ENCODE peak calls at places on chromosome 3, in eight cellular contexts. K, O, P, R, D, Q, S and Z are unnamed samples. For H3K36me3, the result is how much of the 10 kb centered on the place peaks cover.

GRCh38 chr3:16399473-16399872 is 114.0 kb downstream of the RFTN1 start:
- DNase-seq in P (peak), Q (no peak), K (peak), D (no peak), S (peak), R (no peak), O (no peak), Z (no peak)

GRCh38 chr3:125069452-125069851 is 13.7 kb upstream of the HEG1 start:
- DNase-seq in R (no peak), D (no peak), S (no peak), Q (no peak), K (no peak), P (no peak), O (no peak), Z (no peak)

GRCh38 chr3:144314946-144315345 is 343.3 kb downstream of the DIPK2A start:
- DNase-seq in Q (no peak), D (no peak), P (no peak), S (no peak), K (no peak), O (no peak), R (no peak), Z (no peak)

GRCh38 chr3:194736896-194737600 is 51.4 kb downstream of the FAM43A start:
- DNase-seq in D (no peak), S (no peak), P (no peak), Q (no peak), K (no peak), O (no peak), R (no peak), Z (no peak)

GRCh38 chr3:67601919-67602608 is 52.3 kb downstream of the SUCLG2 start:
- DNase-seq in K (no peak), S (no peak), D (no peak), R (no peak), O (no peak), Q (no peak), P (no peak), Z (no peak)

GRCh38 chr3:119598410-119599098 is 869 bp downstream of the PLA1A start:
- DNase-seq in S (no peak), D (no peak), P (no peak), K (no peak), O (no peak), R (no peak), Q (no peak), Z (no peak)

GRCh38 chr3:37763338-37763737 is 98.3 kb upstream of the CTDSPL start:
- DNase-seq in Q (no peak), S (no peak), K (no peak), O (no peak), D (no peak), R (no peak), P (no peak), Z (no peak)

GRCh38 chr3:61890167-61890566 is 328.8 kb downstream of the PTPRG start:
- DNase-seq in P (no peak), Q (no peak), O (no peak), D (no peak), R (no peak), K (no peak), S (no peak), Z (no peak)

GRCh38 chr3:142962520-142963265 is 781 bp downstream of the PAQR9 start:
- DNase-seq in D (no peak), K (no peak), O (no peak), Q (no peak), S (peak), R (no peak), P (no peak), Z (no peak)

GRCh38 chr3:162142511-162142910 is 645.9 kb downstream of the OTOL1 start:
- DNase-seq in S (no peak), P (no peak), D (no peak), R (no peak), K (peak), O (no peak), Q (no peak), Z (no peak)

GRCh38 chr3:32825601-32826375 is 8.0 kb downstream of the TRIM71 start:
- DNase-seq in S (no peak), K (no peak), P (no peak), D (no peak), R (no peak), O (no peak), Q (no peak), Z (no peak)

GRCh38 chr3:134337511-134338200 is 36.6 kb downstream of the AMOTL2 start:
- DNase-seq in O (no peak), P (peak), K (no peak), Q (peak), D (no peak), S (no peak), R (no peak), Z (peak)

GRCh38 chr3:165742351-165742750 is 94.9 kb downstream of the BCHE start:
- DNase-seq in P (no peak), O (no peak), S (no peak), Q (no peak), D (no peak), K (peak), R (no peak), Z (no peak)

GRCh38 chr3:35422826-35423601 is 216.3 kb upstream of the ARPP21 start:
- DNase-seq in O (no peak), Q (no peak), S (no peak), K (no peak), R (no peak), P (no peak), D (no peak), Z (no peak)

GRCh38 chr3:100709840-100710235 is 544 bp downstream of the TFG start:
- DNase-seq in Q (peak), R (peak), P (peak), K (peak), O (peak), D (peak), S (peak), Z (peak)

GRCh38 chr3:186760883-186761447 is 22.4 kb upstream of the EIF4A2 start:
- DNase-seq in S (no peak), K (no peak), Q (no peak), O (no peak), R (no peak), D (no peak), P (no peak), Z (no peak)

GRCh38 chr3:172217877-172218276 is 178.5 kb downstream of the FNDC3B start:
- DNase-seq in S (no peak), O (no peak), Q (no peak), D (no peak), P (no peak), R (no peak), K (no peak), Z (no peak)

GRCh38 chr3:135325726-135326245 is 530.7 kb downstream of the EPHB1 start:
- DNase-seq in R (no peak), K (no peak), D (no peak), S (peak), Q (no peak), O (peak), P (no peak), Z (no peak)

GRCh38 chr3:1421577-1421976 is 328.8 kb downstream of the CNTN6 start:
- DNase-seq in O (no peak), K (no peak), S (no peak), P (no peak), Q (no peak), D (no peak), R (no peak), Z (no peak)

GRCh38 chr3:196661400-196661799 is 21.9 kb downstream of the NRROS start:
- DNase-seq in R (no peak), D (no peak), K (no peak), Q (no peak), O (no peak), S (no peak), P (peak), Z (no peak)

GRCh38 chr3:77626157-77626556 is 586.3 kb downstream of the ROBO2 start:
- DNase-seq in Q (no peak), O (no peak), S (no peak), D (no peak), K (no peak), R (no peak), P (no peak), Z (no peak)

GRCh38 chr3:88149146-88149515 is 628 bp upstream of the C3orf38 start:
- DNase-seq in P (peak), R (no peak), S (peak), D (no peak), Q (no peak), O (no peak), K (peak), Z (no peak)

GRCh38 chr3:46933261-46933660 is 43.3 kb downstream of the CCDC12 start:
- DNase-seq in Q (peak), O (peak), D (no peak), K (no peak), R (no peak), P (no peak), S (no peak), Z (peak)

GRCh38 chr3:46934067-46934466 is 42.5 kb downstream of the CCDC12 start:
- DNase-seq in P (no peak), R (no peak), K (no peak), O (peak), Q (peak), D (no peak), S (no peak), Z (no peak)

GRCh38 chr3:46930945-46931403 is 45.6 kb downstream of the CCDC12 start:
- DNase-seq in Q (peak), O (peak), S (no peak), R (no peak), P (no peak), K (no peak), D (no peak), Z (peak)

GRCh38 chr3:46931631-46932441 is 44.7 kb downstream of the CCDC12 start:
- DNase-seq in S (no peak), R (no peak), D (no peak), O (peak), Q (peak), P (no peak), K (no peak), Z (peak)

DNA sequence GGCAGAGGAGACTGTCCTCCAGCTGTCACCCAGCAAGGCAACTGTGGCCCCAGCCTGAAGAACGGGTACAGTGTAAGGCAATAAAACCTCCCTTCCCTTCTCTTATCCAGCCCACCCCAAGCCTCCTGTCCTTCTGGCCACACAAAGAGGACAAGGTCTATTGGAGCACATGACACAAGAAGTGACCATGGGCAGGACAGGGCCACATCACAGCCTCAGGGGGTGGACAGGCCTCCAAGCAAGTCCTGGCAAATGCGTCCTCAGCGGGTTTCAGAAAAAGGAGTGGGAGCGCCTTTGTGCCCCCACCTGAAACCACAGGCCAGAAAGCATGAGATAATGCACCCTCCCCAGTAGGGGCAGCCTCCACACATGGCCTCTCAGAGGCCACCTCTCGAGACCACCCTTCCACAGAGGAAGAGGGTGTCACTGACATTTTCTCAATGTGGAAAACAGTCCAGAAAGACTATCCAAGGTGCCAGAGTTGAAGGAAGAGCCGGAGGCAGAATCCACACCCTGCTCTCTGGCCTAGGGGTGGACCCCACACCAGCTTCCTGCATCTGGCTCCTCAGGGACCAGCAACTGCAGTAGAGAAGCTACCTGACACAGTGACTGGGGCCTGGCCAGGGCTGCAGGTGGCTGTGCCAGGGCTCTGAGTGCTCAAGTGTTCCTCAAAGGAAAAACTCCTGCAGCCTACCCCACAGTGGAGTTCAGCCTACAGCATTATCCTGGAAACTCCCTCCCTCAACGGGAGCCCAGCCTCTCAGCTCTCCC is 43.9 kb downstream of the CCDC12 start:
- DNase-seq in K (no peak), S (no peak), R (no peak), Q (peak), O (peak), D (no peak), P (no peak), Z (no peak)
- H3K36me3 ChIP-seq in K (under half), S (under half), R (under half), Q (under half), O (under half), D (under half), P (under half), Z (under half)

GRCh38 chr3:48963591-48963990 is 26.4 kb upstream of the P4HTM start:
- DNase-seq in S (no peak), R (no peak), P (no peak), D (no peak), K (no peak), O (no peak), Q (no peak), Z (no peak)
- H3K36me3 ChIP-seq in S (half or more), R (under half), P (under half), D (under half), K (under half), O (under half), Q (half or more), Z (under half)

GRCh38 chr3:66572090-66572632 is 71.3 kb upstream of the LRIG1 start:
- DNase-seq in K (no peak), R (no peak), S (peak), D (peak), P (peak), O (no peak), Q (no peak), Z (no peak)
- H3K36me3 ChIP-seq in K (under half), R (under half), S (under half), D (under half), P (under half), O (under half), Q (under half), Z (under half)

DNA sequence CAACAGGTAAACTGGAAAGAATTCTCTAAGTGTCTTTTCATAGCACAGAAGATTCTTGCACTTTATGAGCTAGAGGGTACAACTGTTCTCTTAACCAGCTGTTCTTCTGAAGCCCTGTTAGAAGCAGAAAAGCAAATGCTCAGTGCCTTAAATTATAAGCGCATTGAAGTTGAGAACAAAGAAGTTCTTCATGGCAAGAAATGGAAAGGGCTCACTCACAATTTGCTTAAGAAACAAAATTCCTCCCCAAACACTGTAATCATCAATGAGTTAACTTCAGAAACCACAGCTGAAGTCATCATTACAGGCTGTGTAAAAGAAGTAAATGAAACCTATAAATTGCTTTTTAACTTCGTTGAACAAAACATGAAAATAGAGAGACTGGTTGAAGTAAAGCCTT is 19.6 kb downstream of the PARP14 start:
- DNase-seq in D (no peak), Q (no peak), R (no peak), O (no peak), S (no peak), K (no peak), P (no peak), Z (no peak)
- H3K36me3 ChIP-seq in D (under half), Q (half or more), R (under half), O (under half), S (under half), K (under half), P (under half), Z (under half)

GRCh38 chr3:47766186-47766585 is 15.5 kb downstream of the SMARCC1 start:
- DNase-seq in O (no peak), P (no peak), R (no peak), Q (no peak), D (no peak), S (no peak), K (no peak), Z (no peak)
- H3K36me3 ChIP-seq in O (under half), P (under half), R (under half), Q (under half), D (under half), S (half or more), K (under half), Z (under half)

DNA sequence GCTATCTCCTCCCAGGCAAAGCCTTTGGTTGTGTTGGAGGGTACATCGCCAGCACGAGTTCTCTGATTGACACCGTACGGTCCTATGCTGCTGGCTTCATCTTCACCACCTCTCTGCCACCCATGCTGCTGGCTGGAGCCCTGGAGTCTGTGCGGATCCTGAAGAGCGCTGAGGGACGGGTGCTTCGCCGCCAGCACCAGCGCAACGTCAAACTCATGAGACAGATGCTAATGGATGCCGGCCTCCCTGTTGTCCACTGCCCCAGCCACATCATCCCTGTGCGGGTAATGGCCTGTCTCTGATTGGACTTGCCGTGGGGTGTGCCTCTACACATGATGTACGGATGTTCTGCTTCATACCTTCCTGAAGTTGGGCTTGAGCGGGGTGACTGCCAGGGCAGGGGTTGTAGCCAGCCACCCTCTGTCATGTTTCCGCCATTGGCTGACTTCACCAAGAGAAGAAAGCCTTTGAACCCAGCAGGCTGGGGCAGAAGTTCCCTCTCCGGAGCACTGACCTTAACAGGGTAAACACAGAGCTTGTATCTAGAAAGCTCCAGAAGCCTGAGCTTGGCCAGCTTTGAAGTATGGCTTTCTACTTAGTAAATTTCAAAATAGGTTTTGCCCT is 13.4 kb downstream of the ALAS1 start:
- DNase-seq in D (no peak), O (no peak), Q (no peak), S (no peak), P (no peak), R (no peak), K (no peak), Z (no peak)
- H3K36me3 ChIP-seq in D (half or more), O (under half), Q (half or more), S (under half), P (under half), R (half or more), K (under half), Z (under half)

DNA sequence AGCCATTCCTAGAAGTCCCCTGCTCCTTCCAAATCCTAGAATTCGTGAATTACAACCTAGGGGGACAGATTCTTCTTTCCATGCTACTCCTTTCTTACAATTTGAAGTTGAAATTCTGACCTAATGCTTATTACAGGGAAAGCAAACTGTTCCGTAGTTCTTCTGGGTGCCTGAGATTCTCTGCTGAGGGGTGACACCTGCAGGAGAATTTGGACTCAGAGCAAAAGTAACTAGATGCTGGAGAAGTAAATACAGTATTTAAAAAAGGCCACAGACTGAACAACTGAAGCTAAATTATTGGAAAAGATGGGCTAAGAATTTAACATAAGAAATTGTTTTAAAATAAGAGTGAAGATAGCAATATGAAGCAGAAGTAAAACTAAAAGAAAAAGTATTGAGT is 37.9 kb downstream of the ACAD9 start:
- DNase-seq in S (no peak), D (no peak), K (no peak), O (no peak), P (no peak), Q (no peak), R (no peak), Z (no peak)
- H3K36me3 ChIP-seq in S (half or more), D (under half), K (under half), O (under half), P (under half), Q (half or more), R (under half), Z (under half)

DNA sequence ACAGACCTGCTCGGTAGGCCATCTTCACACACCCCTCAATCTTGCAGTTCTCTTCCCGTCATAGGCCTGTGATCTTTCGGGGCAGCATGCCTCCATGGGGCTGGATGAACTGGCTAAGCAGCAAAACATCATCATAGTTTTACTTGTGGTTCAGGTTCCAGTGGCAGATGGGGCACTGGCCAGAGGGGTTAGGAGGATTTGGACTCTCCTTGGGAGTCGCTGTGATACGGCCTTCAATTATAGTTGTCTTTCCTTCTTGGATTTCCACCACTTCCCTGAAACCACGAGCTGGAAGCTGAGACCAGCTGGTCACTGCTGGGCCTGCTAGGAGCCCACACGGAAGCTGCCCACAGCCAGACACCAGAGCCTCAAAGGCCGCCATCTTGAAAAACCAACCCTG is 15.7 kb downstream of the ZNF589 start:
- DNase-seq in P (no peak), Q (no peak), D (no peak), S (no peak), K (no peak), O (no peak), R (no peak), Z (no peak)
- H3K36me3 ChIP-seq in P (under half), Q (under half), D (under half), S (under half), K (under half), O (under half), R (under half), Z (under half)

DNA sequence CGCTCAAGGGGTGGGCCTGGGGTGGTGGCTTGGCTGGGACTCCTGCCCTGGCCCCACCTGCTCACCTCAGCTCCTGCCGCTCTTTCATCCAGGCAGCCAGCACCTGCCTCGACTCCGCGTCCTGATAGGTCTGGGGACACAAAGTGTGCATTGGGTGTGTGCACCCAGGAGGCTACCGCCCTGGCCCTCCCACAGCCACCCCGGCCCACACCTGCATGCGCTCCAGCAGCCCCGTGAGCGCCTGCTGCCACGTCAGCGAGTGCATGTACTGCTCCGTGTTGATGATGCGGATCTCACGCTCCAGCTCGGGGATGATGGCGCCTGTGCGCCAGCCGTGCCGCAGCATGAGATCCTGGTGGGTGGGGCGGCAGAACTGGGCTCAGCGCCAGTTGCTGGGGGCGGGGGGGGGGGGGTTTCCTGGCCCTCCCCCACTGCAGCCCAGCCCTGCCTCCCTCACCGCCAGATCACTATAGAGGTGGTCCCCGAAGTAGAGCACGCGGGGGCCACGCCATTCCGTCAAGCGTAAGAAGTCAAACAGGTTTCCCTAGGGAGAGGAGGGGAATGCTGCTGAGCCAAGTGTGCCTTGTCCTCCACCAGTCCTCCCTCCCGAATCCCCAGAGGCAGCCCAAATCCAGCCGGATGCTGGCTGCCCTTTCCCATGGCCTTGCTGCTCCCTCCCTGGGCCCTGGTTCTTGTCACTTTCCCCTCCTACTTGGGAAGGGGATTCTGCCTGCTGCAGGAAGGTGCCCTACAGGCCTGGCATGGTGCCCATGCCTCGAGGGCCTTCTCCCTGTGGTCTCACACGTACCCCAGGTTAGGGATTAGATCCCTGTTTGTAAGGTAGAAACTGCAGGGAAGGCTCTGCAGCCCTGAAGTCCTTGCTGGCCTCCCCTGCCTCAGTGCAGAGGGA is 8.7 kb downstream of the NT5DC2 start:
- DNase-seq in Q (peak), S (no peak), O (peak), P (peak), R (no peak), K (peak), D (no peak), Z (peak)
- H3K36me3 ChIP-seq in Q (under half), S (half or more), O (under half), P (under half), R (under half), K (under half), D (half or more), Z (under half)